ENCODE peak calls at places on chromosomes 7 and 10, in seven cellular contexts. Q is hepatic stellate cell; A is activated T-cell treated with anti-CD3 and anti-CD28 coated beads, Interleukin-2, amount 50 U/mL, for 72 hours; O is fibroblast of lung; J is neural crest cell; U is stimulated activated CD4-positive, alpha-beta T cell treated with anti-CD3 and anti-CD28 coated beads, Interleukin-2, amount 100 ng/mL, for 48 hours; P is EL. X is an unnamed sample.

GRCh38 chr7:88219781-88220747 is at the start of gene SRI:
- DNase-seq in Q (peak), A (peak), O (peak), J (peak), U (peak), P (peak), X (peak)

GRCh38 chr10:4767033-4767814 is 58.8 kb upstream of the AKR1E2 start:
- DNase-seq in Q (no peak), A (no peak), O (peak), J (no peak), U (no peak), P (peak), X (peak)

GRCh38 chr7:28135760-28136159 is 44.8 kb downstream of the JAZF1 start:
- DNase-seq in Q (no peak), A (no peak), O (no peak), J (no peak), U (no peak), P (no peak), X (no peak)

GRCh38 chr7:30237271-30237695 is 47.1 kb upstream of the ZNRF2 start:
- DNase-seq in Q (no peak), A (no peak), O (no peak), J (no peak), U (no peak), P (no peak), X (no peak)

GRCh38 chr7:137402535-137403258 is 59.2 kb upstream of the PTN start:
- DNase-seq in Q (no peak), A (no peak), O (no peak), J (no peak), U (no peak), P (no peak), X (no peak)

GRCh38 chr7:128874140-128875031 is 11.7 kb downstream of the ATP6V1F start:
- DNase-seq in Q (no peak), A (no peak), O (no peak), J (no peak), U (no peak), P (no peak), X (no peak)

GRCh38 chr7:151623766-151624165 is 104.1 kb upstream of the RHEB start:
- DNase-seq in Q (peak), A (no peak), O (peak), J (no peak), U (no peak), P (peak), X (peak)

GRCh38 chr7:151626422-151627115 is 106.9 kb upstream of the RHEB start:
- DNase-seq in Q (no peak), A (peak), O (peak), J (no peak), U (no peak), P (peak), X (no peak)

GRCh38 chr10:70617798-70618568 is 15.4 kb upstream of the PRF1 start:
- DNase-seq in Q (no peak), A (peak), O (peak), J (no peak), U (no peak), P (no peak), X (peak)

GRCh38 chr7:26127411-26127810 is 24.6 kb upstream of the NFE2L3 start:
- DNase-seq in Q (no peak), A (no peak), O (no peak), J (no peak), U (no peak), P (no peak), X (no peak)

GRCh38 chr10:124647421-124648130 is 96.6 kb downstream of the FAM53B start:
- DNase-seq in Q (peak), A (peak), O (peak), J (no peak), U (peak), P (peak), X (peak)

GRCh38 chr10:110363572-110364411 is 59.1 kb upstream of the SMNDC1 start:
- DNase-seq in Q (no peak), A (peak), O (no peak), J (no peak), U (no peak), P (no peak), X (no peak)

GRCh38 chr7:95694334-95694733 is 78.0 kb upstream of the DYNC1I1 start:
- DNase-seq in Q (no peak), A (no peak), O (no peak), J (no peak), U (no peak), P (no peak), X (no peak)

GRCh38 chr7:135405969-135406368 is 103.9 kb downstream of the CNOT4 start:
- DNase-seq in Q (no peak), A (no peak), O (no peak), J (no peak), U (no peak), P (no peak), X (no peak)

X was measured in brain microvascular endothelial cell.